ENCODE peak calls at places on chromosomes 16 and 17, in eight cellular contexts. F is kidney epithelial cell, L is DND-41, W is endodermal cell, U is ovary, X is upper lobe of right lung, A is mammary epithelial cell, I is psoas muscle. T is an unnamed sample.
A peak's percentile ranks its signal among the peaks of the same experiment; 100 is the strongest.

GRCh38 chr17:49298371-49298976 is 63.6 kb downstream of the ZNF652 start:
- DNase-seq in L (no peak), X (no peak), W (no peak), I (no peak), F (no peak), U (no peak), A (no peak), T (no peak)

GRCh38 chr17:65103431-65103830 is 33.7 kb upstream of the RGS9 start:
- DNase-seq in L (no peak), I (no peak), X (no peak), F (no peak), A (no peak), U (no peak), W (no peak), T (no peak)

GRCh38 chr16:2939968-2940367 is 24.1 kb upstream of the KREMEN2 start:
- DNase-seq in U (no peak), L (no peak), W (no peak), F (no peak), A (no peak), I (no peak), X (no peak), T (no peak)

GRCh38 chr17:38892083-38892482 is 22.2 kb downstream of the LASP1 start:
- DNase-seq in F (no peak), U (no peak), W (no peak), I (no peak), L (no peak), X (no peak), A (no peak), T (no peak)

GRCh38 chr16:73399486-73399885 is 351.6 kb upstream of the ZFHX3 start:
- DNase-seq in X (no peak), W (no peak), I (no peak), L (no peak), F (no peak), A (no peak), U (no peak), T (no peak)

GRCh38 chr16:83335076-83335475 is 472.7 kb upstream of the HSBP1 start:
- DNase-seq in X (no peak), A (no peak), L (no peak), U (no peak), F (no peak), W (no peak), I (no peak), T (no peak)

GRCh38 chr17:47843391-47843730 is 2.3 kb upstream of the SCRN2 start:
- DNase-seq in U (no peak), I (no peak), F (no peak), L (no peak), W (peak; percentile 69), A (no peak), X (no peak), T (no peak)

GRCh38 chr17:16872836-16873653 is 98.9 kb downstream of the TNFRSF13B start:
- DNase-seq in I (no peak), X (peak; percentile 75), W (peak; percentile 92), L (peak; percentile 51), A (peak; percentile 8), U (no peak), F (no peak), T (no peak)

GRCh38 chr17:39777534-39778365 is 40.0 kb downstream of the GRB7 start:
- DNase-seq in L (no peak), A (no peak), X (no peak), U (no peak), W (peak; percentile 36), I (no peak), F (no peak), T (peak; percentile 69)

GRCh38 chr16:19113577-19114358 is at the start of gene ITPRIPL2:
- DNase-seq in X (peak; percentile 96), F (no peak), I (peak; percentile 93), L (no peak), A (peak; percentile 80), W (peak; percentile 86), U (peak; percentile 85), T (peak; percentile 71)

GRCh38 chr16:856101-856500 is 55.6 kb upstream of the GNG13 start:
- DNase-seq in X (no peak), A (no peak), L (no peak), U (no peak), I (no peak), W (no peak), F (no peak), T (no peak)

GRCh38 chr17:76623271-76624146 is 20.0 kb downstream of the ST6GALNAC1 start:
- DNase-seq in W (peak; percentile 95), U (peak; percentile 87), F (no peak), A (peak; percentile 53), L (peak; percentile 74), I (peak; percentile 78), X (peak; percentile 90), T (peak; percentile 73)

GRCh38 chr17:76239538-76240274 is 587 bp downstream of the RNF157 start:
- DNase-seq in L (no peak), X (no peak), W (peak; percentile 82), I (no peak), F (no peak), A (no peak), U (peak; percentile 44), T (no peak)

GRCh38 chr17:62064029-62064790 is 868 bp downstream of the MED13 start:
- DNase-seq in W (no peak), X (no peak), L (no peak), F (no peak), I (no peak), A (peak; percentile 48), U (no peak), T (peak; percentile 24)

GRCh38 chr16:89155184-89155679 is 16.3 kb upstream of the CDH15 start:
- DNase-seq in W (no peak), X (peak; percentile 82), L (no peak), A (no peak), F (no peak), U (peak; percentile 88), I (peak; percentile 66), T (no peak)

GRCh38 chr17:29557085-29557697 is 9.6 kb downstream of the ABHD15 start:
- DNase-seq in F (no peak), L (no peak), X (no peak), W (no peak), U (no peak), A (peak; percentile 34), I (no peak), T (no peak)

GRCh38 chr17:29557717-29558116 is 9.1 kb downstream of the ABHD15 start:
- DNase-seq in A (no peak), I (no peak), L (no peak), F (no peak), X (no peak), W (no peak), U (no peak), T (no peak)

GRCh38 chr17:29561541-29562517 is 5.0 kb downstream of the ABHD15 start:
- DNase-seq in X (peak; percentile 65), W (peak; percentile 46), F (no peak), L (no peak), A (no peak), U (no peak), I (no peak), T (no peak)

GRCh38 chr17:29560306-29560705 is 6.5 kb downstream of the ABHD15 start:
- DNase-seq in X (no peak), A (no peak), W (peak; percentile 20), L (no peak), I (no peak), U (no peak), F (no peak), T (no peak)

GRCh38 chr17:29559640-29560039 is 7.2 kb downstream of the ABHD15 start:
- DNase-seq in A (no peak), U (no peak), L (no peak), X (no peak), W (peak; percentile 30), I (no peak), F (no peak), T (no peak)
- H3K4me3 ChIP-seq in A (no peak overlapping the region), U (no peak overlapping the region), L (no peak overlapping the region), X (no peak overlapping the region), W (no peak overlapping the region), I (no peak overlapping the region), F (no peak overlapping the region), T (no peak overlapping the region)

GRCh38 chr16:48526958-48527331 is 83.0 kb downstream of the N4BP1 start:
- DNase-seq in F (no peak), L (no peak), U (no peak), W (no peak), X (peak; percentile 22), I (no peak), A (no peak), T (no peak)
- TF ChIP-seq CTCF in F (no peak), L (no peak), U (no peak), W (no peak), X (no peak), I (no peak), A (peak; percentile 31), T (no peak)

DNA sequence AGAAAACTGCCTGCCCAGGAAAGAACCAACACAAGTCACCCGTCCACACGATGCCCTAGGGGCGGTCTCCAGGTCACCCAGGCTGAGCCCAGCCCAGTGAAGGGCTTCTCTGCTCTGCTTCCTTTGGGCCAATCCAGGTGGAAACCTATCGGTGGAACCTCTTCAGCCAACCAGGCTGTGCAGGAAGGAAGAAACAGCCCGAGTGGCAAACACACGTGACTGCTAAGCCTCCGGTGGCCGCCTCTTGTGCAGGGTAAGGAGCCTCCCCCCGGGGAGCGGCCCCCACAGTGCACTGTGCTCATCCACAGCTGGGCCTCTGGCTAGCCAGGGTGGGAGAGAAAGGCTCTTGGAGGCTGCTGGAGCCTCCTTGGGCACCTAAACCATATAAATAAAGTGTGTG is 2.5 kb downstream of the RTN4RL1 start:
- DNase-seq in F (no peak), X (peak; percentile 71), L (no peak), U (no peak), I (no peak), W (no peak), A (no peak), T (no peak)
- H3K27me3 ChIP-seq in F (peaks cover 77% of the 10 kb centered on the region), X (peaks cover 34% of the 10 kb centered on the region), L (peaks cover 63% of the 10 kb centered on the region), U (no peaks in the 10 kb centered on the region), I (no peaks in the 10 kb centered on the region), W (peaks cover 12% of the 10 kb centered on the region), A (peaks cover 10% of the 10 kb centered on the region), T (peaks cover 2% of the 10 kb centered on the region)

GRCh38 chr17:42522798-42523278 is 13.2 kb upstream of the NAGLU start:
- DNase-seq in F (no peak), L (no peak), X (no peak), I (no peak), U (peak; percentile 42), A (no peak), W (peak; percentile 38), T (no peak)
- H3K4me3 ChIP-seq in F (no peak overlapping the region), L (no peak overlapping the region), X (no peak overlapping the region), I (no peak overlapping the region), U (no peak overlapping the region), A (no peak overlapping the region), W (no peak overlapping the region), T (no peak overlapping the region)

DNA sequence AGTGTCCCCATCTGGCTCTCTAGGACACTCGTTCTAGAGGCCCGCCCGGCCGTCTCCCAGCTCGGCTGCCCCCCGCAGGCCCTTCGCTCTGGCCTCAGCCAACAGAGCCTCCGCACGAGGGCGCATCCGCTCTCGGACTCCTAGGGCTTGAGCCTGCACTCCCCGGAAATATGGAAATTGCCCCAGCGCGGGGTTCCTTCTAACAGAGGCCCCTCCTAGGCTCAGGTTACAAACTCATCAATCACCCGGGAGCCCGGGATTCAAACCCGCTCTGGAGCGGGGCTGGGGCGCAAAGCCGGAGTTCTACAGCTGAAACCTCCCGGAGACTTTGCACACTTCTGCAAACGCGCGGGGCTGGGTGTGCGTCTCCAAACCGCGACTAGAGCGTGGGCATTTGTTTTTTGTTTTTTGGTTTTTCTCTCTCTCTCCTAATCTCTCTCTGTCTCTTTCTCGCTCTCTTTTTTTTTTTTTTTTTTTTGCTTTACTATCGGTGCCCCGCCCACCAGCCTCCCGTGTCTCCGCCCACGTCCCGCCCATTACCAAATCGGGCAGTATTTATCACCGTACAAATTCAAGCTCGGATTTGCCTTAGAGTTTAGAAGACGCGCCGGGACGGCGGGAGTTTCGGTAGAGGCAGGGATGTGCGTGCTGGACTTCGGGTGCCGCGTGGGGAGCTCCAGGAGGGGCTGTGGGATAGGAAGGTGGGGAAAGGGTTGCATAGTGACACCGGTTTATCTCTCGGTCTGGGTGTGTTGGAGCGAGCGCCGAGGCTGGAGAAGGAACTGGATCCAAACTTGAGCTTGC is 2.4 kb upstream of the FOXL1 start:
- DNase-seq in U (no peak), I (peak; percentile 70), A (peak; percentile 92), F (peak; percentile 83), L (no peak), X (no peak), W (peak; percentile 98), T (peak; percentile 48)
- TF ChIP-seq CTCF in U (no peak), I (peak; percentile 46), A (peak; percentile 60), F (peak; percentile 87), L (no peak), X (peak; percentile 42), W (peak; percentile 83), T (peak; percentile 57)